ENCODE peak calls at places on chromosomes 7 and 10, in six cellular contexts. P, S, F, U, X and M are unnamed samples.

GRCh38 chr10:79106251-79106650 is 37.5 kb downstream of the ZMIZ1 start:
- DNase-seq in P (no peak), S (no peak), F (no peak), U (no peak), X (peak; percentile 50), M (no peak)

GRCh38 chr10:110834622-110835219 is 37.0 kb upstream of the PDCD4 start:
- DNase-seq in P (no peak), S (peak; percentile 83), F (no peak), U (peak; percentile 62), X (peak; percentile 60), M (no peak)

GRCh38 chr7:93352881-93353280 is 120.7 kb downstream of the VPS50 start:
- DNase-seq in P (no peak), S (no peak), F (no peak), U (no peak), X (no peak), M (no peak)

GRCh38 chr7:158043461-158044155 is 544.0 kb downstream of the PTPRN2 start:
- DNase-seq in P (peak; percentile 77), S (peak; percentile 26), F (no peak), U (no peak), X (no peak), M (no peak)

GRCh38 chr10:70055550-70055949 is 2.9 kb downstream of the MACROH2A2 start:
- DNase-seq in P (no peak), S (no peak), F (no peak), U (no peak), X (no peak), M (no peak)

GRCh38 chr7:30252885-30253795 is 31.3 kb upstream of the ZNRF2 start:
- DNase-seq in P (peak; percentile 87), S (peak; percentile 91), F (no peak), U (peak; percentile 9), X (peak; percentile 64), M (peak; percentile 86)

GRCh38 chr7:67900456-67900855 is 903.8 kb downstream of the TYW1 start:
- DNase-seq in P (no peak), S (no peak), F (no peak), U (no peak), X (no peak), M (no peak)

GRCh38 chr10:127922675-127923366 is 15.9 kb downstream of the PTPRE start:
- DNase-seq in P (peak; percentile 93), S (peak; percentile 64), F (no peak), U (no peak), X (no peak), M (peak; percentile 60)

GRCh38 chr7:98884416-98884815 is 6.1 kb downstream of the TRRAP start:
- DNase-seq in P (no peak), S (no peak), F (no peak), U (no peak), X (no peak), M (no peak)

GRCh38 chr7:132311747-132312146 is 264.5 kb downstream of the PLXNA4 start:
- DNase-seq in P (no peak), S (no peak), F (no peak), U (no peak), X (no peak), M (no peak)

GRCh38 chr10:96642530-96642929 is 55.7 kb upstream of the TM9SF3 start:
- DNase-seq in P (no peak), S (no peak), F (no peak), U (no peak), X (no peak), M (no peak)

GRCh38 chr10:86108696-86109095 is 257.9 kb downstream of the GRID1 start:
- DNase-seq in P (no peak), S (no peak), F (no peak), U (no peak), X (no peak), M (no peak)

GRCh38 chr10:63921932-63922713 is 400.9 kb downstream of the REEP3 start:
- DNase-seq in P (no peak), S (no peak), F (no peak), U (no peak), X (no peak), M (no peak)

GRCh38 chr7:87082675-87083074 is 23.2 kb upstream of the ELAPOR2 start:
- DNase-seq in P (no peak), S (no peak), F (no peak), U (no peak), X (no peak), M (no peak)

GRCh38 chr7:131183611-131184119 is 144.0 kb upstream of the MKLN1 start:
- DNase-seq in P (no peak), S (peak; percentile 64), F (no peak), U (no peak), X (no peak), M (no peak)

GRCh38 chr10:130998046-130998435 is 313.5 kb downstream of the TCERG1L start:
- DNase-seq in P (no peak), S (no peak), F (no peak), U (no peak), X (no peak), M (no peak)

GRCh38 chr7:93055543-93056107 is 62.2 kb downstream of the SAMD9 start:
- DNase-seq in P (no peak), S (no peak), F (peak; percentile 28), U (peak; percentile 66), X (peak; percentile 56), M (peak; percentile 8)

GRCh38 chr10:22980822-22981221 is 53.0 kb downstream of the ARMC3 start:
- DNase-seq in P (no peak), S (no peak), F (no peak), U (no peak), X (no peak), M (no peak)

DNA sequence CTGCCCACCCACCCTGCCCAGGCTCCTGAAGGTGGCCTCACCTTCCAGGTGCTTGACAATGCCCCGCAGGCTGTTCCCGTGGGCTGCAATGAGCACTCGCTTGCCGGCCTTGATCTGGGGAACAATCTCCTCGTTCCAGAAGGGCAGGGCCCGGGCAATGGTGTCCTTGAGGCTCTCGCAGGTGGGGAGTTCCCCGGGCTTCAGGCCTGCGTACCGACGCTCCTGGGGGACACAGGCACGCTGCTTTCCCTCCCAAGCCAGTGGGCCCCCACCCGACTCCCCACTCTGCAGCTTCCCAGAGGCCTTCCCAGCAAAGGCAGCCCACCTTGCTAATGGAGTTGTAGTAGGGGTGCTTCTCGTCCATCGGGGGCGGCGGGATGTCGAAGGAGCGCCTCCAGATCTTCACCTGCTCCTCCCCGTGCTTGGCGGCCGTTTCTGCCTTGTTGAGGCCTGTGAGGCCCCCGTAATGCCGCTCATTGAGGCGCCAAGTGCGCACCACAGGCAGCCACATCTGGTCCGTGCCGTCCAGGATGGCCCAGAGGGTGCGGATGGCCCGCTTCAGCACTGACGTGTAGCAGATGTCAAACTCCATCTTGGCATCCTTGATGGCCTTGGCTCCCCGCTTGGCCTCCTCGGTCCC is 456 bp downstream of the PGAM2 start:
- DNase-seq in P (no peak), S (no peak), F (no peak), U (no peak), X (no peak), M (no peak)
- TF ChIP-seq POLR2A in P (no peak), S (peak; percentile 11), F (no peak), U (peak; percentile 7), X (no peak), M (no peak)

GRCh38 chr7:4973728-4974198 is 14.8 kb upstream of the MMD2 start:
- DNase-seq in P (peak; percentile 94), S (peak; percentile 92), F (peak; percentile 79), U (peak; percentile 95), X (peak; percentile 98), M (peak; percentile 97)
- TF ChIP-seq POLR2A in P (no peak), S (peak; percentile 82), F (peak; percentile 54), U (peak; percentile 35), X (peak; percentile 86), M (peak; percentile 92)

GRCh38 chr7:45001138-45001694 is 1.2 kb downstream of the CCM2 start:
- DNase-seq in P (no peak), S (peak; percentile 5), F (no peak), U (peak; percentile 70), X (peak; percentile 35), M (peak; percentile 33)
- TF ChIP-seq POLR2A in P (no peak), S (no peak), F (peak; percentile 71), U (peak; percentile 29), X (no peak), M (no peak)

GRCh38 chr10:5488272-5489161 is 10.9 kb downstream of the CALML5 start:
- DNase-seq in P (no peak), S (no peak), F (no peak), U (no peak), X (no peak), M (no peak)
- TF ChIP-seq POLR2A in P (no peak), S (no peak), F (no peak), U (no peak), X (no peak), M (no peak)

DNA sequence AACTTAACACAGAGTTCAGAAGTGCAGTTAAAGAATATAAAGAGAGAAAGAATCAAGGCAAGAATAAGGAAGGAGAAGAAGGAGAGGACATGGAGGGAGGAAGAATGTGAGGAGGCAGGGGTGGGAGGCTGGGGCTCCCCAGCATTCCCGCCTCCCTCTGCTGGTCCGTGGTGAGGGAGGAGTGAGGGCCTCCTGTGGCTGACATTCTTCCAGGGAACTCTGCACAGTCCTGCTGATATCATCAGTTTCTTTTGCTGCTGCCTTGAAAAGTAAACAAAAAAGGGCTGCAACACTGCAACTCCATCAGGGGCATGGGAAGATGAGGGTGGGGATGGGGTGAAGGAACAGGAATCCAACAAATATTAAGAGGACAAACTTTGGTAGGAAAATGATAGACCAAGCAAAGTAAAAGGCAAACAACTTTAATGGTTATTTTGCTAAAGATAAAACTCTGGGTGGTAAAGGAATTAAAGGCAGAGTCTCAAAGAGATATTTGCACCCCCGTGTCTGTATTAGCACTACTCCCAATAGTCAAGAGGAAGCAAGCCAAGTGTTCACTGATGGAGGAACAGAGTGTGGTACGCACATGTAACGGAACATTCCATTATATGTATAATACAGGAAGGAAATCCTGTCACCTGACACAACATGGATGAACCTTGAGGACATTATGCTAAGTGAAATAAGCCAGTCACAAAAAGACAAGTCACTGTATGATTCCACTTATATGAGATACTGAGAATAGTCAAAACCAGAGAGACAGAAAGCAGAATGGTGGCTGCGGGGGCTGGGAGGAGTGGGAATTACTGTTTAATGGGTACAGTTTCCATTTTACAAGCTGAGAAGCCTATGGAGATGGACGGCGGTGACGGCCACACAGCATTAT is 8.0 kb upstream of the SPOCK2 start:
- DNase-seq in P (no peak), S (no peak), F (no peak), U (no peak), X (no peak), M (no peak)
- TF ChIP-seq POLR2A in P (no peak), S (no peak), F (no peak), U (no peak), X (no peak), M (no peak)

GRCh38 chr10:59362991-59363390 is 642 bp upstream of the FAM13C start:
- DNase-seq in P (peak; percentile 70), S (peak; percentile 75), F (no peak), U (no peak), X (no peak), M (peak; percentile 18)
- TF ChIP-seq POLR2A in P (no peak), S (peak; percentile 38), F (no peak), U (no peak), X (no peak), M (no peak)

GRCh38 chr7:155205368-155206285 is 92.1 kb upstream of the INSIG1 start:
- DNase-seq in P (peak; percentile 71), S (peak; percentile 55), F (peak; percentile 90), U (peak; percentile 90), X (peak; percentile 100), M (peak; percentile 93)
- TF ChIP-seq POLR2A in P (no peak), S (peak; percentile 37), F (peak; percentile 78), U (peak; percentile 89), X (peak; percentile 28), M (peak; percentile 57)